ENCODE peak calls at places on chromosomes 3 and 15, in seven cellular contexts. L is CD8-positive, alpha-beta T cell; P is uterus; C is colonic mucosa; J is upper lobe of right lung; F is right atrium auricular region; D is heart right ventricle. S is an unnamed sample. For H3K4me1, the result is how much of the 10 kb centered on the place peaks cover.

GRCh38 chr15:77107068-77107467 is 36.2 kb upstream of the TSPAN3 start:
- DNase-seq in L (no peak), P (peak), C (no peak), J (no peak), F (no peak), D (peak), S (no peak)

GRCh38 chr15:74291101-74292071 is 55.3 kb downstream of the CCDC33 start:
- DNase-seq in L (peak), P (peak), C (peak), J (peak), F (peak), D (peak), S (peak)

GRCh38 chr15:41513282-41514227 is at the start of gene LTK:
- DNase-seq in L (peak), P (no peak), C (peak), J (no peak), F (no peak), D (no peak), S (peak)

GRCh38 chr3:135238201-135238600 is 443.1 kb downstream of the EPHB1 start:
- DNase-seq in L (no peak), P (no peak), C (no peak), J (no peak), F (no peak), D (no peak), S (no peak)

GRCh38 chr3:195758721-195759353 is 38.1 kb downstream of the MUC20 start:
- DNase-seq in L (no peak), P (no peak), C (no peak), J (peak), F (no peak), D (no peak), S (peak)

GRCh38 chr3:77096966-77097890 is 57.3 kb downstream of the ROBO2 start:
- DNase-seq in L (no peak), P (no peak), C (no peak), J (no peak), F (no peak), D (no peak), S (no peak)

GRCh38 chr3:80285370-80285769 is 517.6 kb upstream of the ROBO1 start:
- DNase-seq in L (no peak), P (no peak), C (no peak), J (no peak), F (no peak), D (no peak), S (no peak)

GRCh38 chr15:43209059-43209824 is 11.6 kb downstream of the EPB42 start:
- DNase-seq in L (no peak), P (no peak), C (no peak), J (no peak), F (no peak), D (no peak), S (peak)

GRCh38 chr3:27675287-27675686 is 46.8 kb downstream of the EOMES start:
- DNase-seq in L (no peak), P (no peak), C (no peak), J (no peak), F (no peak), D (no peak), S (no peak)

GRCh38 chr15:72198410-72199270 is 1.1 kb upstream of the GRAMD2A start:
- DNase-seq in L (no peak), P (no peak), C (no peak), J (no peak), F (no peak), D (no peak), S (no peak)

GRCh38 chr15:72196409-72197044 is 1.1 kb downstream of the GRAMD2A start:
- DNase-seq in L (no peak), P (no peak), C (no peak), J (no peak), F (no peak), D (no peak), S (no peak)

GRCh38 chr15:72195101-72195511 is 2.5 kb downstream of the GRAMD2A start:
- DNase-seq in L (no peak), P (no peak), C (no peak), J (no peak), F (no peak), D (no peak), S (no peak)

GRCh38 chr15:72197460-72198409 is at the start of gene GRAMD2A:
- DNase-seq in L (no peak), P (no peak), C (peak), J (peak), F (no peak), D (no peak), S (peak)

GRCh38 chr15:72197045-72197459 is 535 bp downstream of the GRAMD2A start:
- DNase-seq in L (no peak), P (no peak), C (no peak), J (no peak), F (no peak), D (no peak), S (no peak)
- H3K4me3 ChIP-seq in L (no peak), P (no peak), C (peak), J (peak), F (peak), D (peak), S (no peak)

DNA sequence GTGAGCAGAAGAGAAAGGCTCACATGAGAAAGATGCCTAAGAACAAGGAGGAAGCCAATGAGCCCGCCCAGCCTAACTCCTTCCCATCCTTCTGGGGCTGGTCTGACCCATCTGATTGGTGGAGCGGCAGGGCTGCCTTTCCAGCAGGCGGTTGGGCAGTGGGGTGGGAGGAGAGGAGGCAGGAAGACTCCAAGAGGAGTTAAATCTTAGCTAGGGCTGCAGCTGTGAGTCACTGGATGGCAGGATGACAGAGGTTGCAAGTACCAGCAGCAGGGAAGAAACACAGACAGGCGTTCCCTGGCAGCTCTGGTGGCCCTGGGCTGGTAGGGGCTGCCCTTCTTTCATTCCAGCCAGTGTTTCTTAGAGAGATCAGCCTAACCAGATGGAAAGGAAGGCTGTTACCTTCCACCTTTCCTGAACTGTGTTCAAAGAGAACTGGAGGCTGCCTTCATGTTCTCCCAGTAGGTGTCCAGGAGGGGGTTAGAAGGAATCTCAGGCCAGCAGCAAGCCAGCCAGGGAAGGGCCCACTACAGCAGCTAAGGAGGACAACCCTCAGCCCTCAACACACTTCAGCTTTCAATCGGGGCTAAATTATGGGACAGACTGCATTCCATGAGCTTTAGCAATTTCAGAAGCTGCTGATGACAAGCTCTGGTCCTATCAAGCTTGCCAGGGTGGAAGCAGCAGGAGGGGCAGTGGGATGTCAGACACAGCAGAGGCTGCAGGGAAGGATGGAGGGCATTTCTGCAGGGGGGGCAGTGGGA is 50.3 kb downstream of the CHSY1 start:
- DNase-seq in L (no peak), P (peak), C (peak), J (peak), F (peak), D (peak), S (peak)
- H3K4me1 ChIP-seq in L (under half), P (under half), C (under half), J (half or more), F (under half), D (half or more), S (under half)

GRCh38 chr15:99384992-99385669 is 133.8 kb downstream of the LRRC28 start:
- DNase-seq in L (no peak), P (no peak), C (no peak), J (no peak), F (no peak), D (no peak), S (no peak)
- TF ChIP-seq CTCF in L (no peak), P (no peak), C (no peak), J (no peak), F (no peak), D (no peak), S (no peak)

GRCh38 chr3:39191773-39192172 is 622 bp downstream of the XIRP1 start:
- DNase-seq in L (no peak), P (no peak), C (no peak), J (no peak), F (no peak), D (peak), S (no peak)
- H3K4me3 ChIP-seq in L (no peak), P (no peak), C (no peak), J (no peak), F (peak), D (peak), S (no peak)

GRCh38 chr3:114627760-114628159 is 333.9 kb downstream of the TIGIT start:
- DNase-seq in L (no peak), P (peak), C (no peak), J (no peak), F (peak), D (peak), S (no peak)
- H3K4me1 ChIP-seq in L (under half), P (under half), C (under half), J (under half), F (under half), D (half or more), S (under half)

DNA sequence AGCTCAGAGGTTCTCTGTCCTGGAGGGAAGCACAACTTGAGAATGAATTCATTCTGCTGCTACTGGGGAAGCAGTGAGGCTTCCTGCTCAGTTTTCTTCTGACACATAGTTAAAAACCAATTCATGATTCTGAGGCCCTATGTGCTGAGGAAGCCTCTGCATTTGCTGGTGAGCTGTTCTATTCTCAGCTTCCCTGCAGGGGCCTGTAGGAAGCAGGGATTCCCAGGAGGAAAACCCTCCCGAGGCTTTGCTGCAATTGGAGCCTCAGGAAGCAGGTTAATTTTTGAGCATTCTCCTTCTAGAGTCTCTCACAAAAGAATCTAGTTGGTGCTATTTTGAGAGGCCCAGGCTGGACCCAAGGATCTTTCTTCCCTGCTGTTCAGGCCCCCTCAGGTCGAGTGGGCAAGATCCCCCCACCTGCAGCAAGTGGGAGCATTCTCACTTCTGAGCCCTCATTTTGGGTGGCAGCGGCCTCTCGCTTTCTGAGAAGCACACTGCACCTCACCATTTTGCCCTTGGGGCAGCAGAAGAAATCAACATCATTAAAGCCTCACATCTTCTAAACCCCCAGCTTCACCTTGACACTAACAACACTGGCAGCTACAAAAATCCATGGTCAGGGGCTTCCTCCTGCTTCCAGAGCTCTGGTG is 197.5 kb upstream of the TSC22D2 start:
- DNase-seq in L (no peak), P (no peak), C (no peak), J (no peak), F (no peak), D (no peak), S (no peak)
- TF ChIP-seq CTCF in L (no peak), P (no peak), C (no peak), J (no peak), F (no peak), D (no peak), S (no peak)

DNA sequence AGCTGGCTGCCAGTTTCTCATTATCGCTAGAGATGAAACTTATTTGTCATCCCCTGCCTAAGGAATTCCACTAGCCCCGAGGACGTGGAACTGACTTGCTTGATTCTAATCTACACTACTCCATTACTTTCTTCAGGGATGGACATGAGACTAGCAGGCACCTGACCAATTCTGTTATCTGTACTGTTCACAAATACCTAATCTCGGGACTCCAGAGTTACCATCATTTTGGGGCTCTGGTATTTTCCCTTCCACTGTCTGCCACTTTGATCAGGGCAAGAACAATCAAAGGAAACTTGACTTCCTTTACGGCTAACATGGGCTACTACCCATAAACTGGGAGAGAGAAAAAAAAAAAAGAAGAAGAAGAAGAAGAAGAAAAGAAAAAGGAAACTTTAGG is 27.8 kb downstream of the BMF start:
- DNase-seq in L (no peak), P (no peak), C (no peak), J (no peak), F (no peak), D (no peak), S (no peak)
- H3K4me3 ChIP-seq in L (no peak), P (no peak), C (no peak), J (peak), F (peak), D (peak), S (no peak)

DNA sequence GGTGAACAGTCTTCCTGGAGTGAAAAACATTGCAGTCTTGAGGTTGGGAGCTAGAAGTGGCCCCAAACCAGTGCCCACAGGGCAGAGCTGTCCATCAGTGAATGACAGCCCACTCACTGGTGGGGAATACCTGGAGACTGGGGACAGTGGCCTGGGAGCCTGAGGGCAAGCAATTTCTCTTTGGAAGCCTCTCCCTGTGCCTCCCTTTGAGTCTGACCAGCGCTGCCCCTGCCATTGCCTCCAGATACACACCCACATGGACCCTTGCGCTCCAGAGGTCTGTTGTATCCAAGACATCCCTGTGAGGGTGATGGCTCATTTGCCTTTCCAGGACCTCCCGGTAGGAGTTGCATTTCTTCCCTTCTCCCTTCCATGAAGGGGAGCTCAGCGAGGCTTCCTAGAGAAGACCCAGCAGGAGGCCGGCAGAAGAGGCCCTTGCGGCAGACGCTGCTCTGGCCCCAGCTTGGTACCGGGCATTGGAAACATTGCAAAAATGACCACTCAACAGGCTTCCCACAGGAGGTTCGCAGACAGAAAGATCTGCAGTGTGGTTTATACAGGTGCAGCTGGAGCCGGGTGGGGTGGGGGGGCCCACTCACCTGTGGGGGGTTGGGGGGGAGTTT is 38.5 kb downstream of the KLF13 start:
- DNase-seq in L (no peak), P (no peak), C (no peak), J (no peak), F (no peak), D (no peak), S (no peak)
- H3K4me1 ChIP-seq in L (half or more), P (under half), C (under half), J (half or more), F (under half), D (half or more), S (half or more)

GRCh38 chr3:58025406-58025805 is 17.2 kb downstream of the FLNB start:
- DNase-seq in L (no peak), P (no peak), C (no peak), J (no peak), F (no peak), D (no peak), S (no peak)

GRCh38 chr3:58021962-58022361 is 13.7 kb downstream of the FLNB start:
- DNase-seq in L (no peak), P (no peak), C (no peak), J (no peak), F (no peak), D (no peak), S (no peak)

GRCh38 chr3:58022490-58022889 is 14.3 kb downstream of the FLNB start:
- DNase-seq in L (no peak), P (no peak), C (no peak), J (no peak), F (no peak), D (no peak), S (no peak)

GRCh38 chr3:58021072-58021959 is 13.1 kb downstream of the FLNB start:
- DNase-seq in L (no peak), P (no peak), C (peak), J (no peak), F (no peak), D (no peak), S (no peak)

GRCh38 chr3:58023536-58023935 is 15.3 kb downstream of the FLNB start:
- DNase-seq in L (no peak), P (no peak), C (no peak), J (no peak), F (no peak), D (no peak), S (no peak)
- TF ChIP-seq CTCF in L (no peak), P (no peak), C (no peak), J (no peak), F (no peak), D (no peak), S (no peak)